ENCODE peak calls at places on chromosomes 13 and 19, in ten cellular contexts. V is SHP77 treated with DMSO at 0.1 percent for 48 hours, A is AG09309, B is GM18507, U is T-helper 9 cell, I is transverse colon, Y is mesothelial cell of epicardium, N is KG1, E is GM04504, X is omental fat pad. R is an unnamed sample.
A peak's percentile ranks its signal among the peaks of the same experiment; 100 is the strongest.

GRCh38 chr19:11281336-11282049 is 14.5 kb upstream of the TSPAN16 start:
- DNase-seq in X (no peak), E (no peak), U (no peak), V (no peak), N (no peak), A (no peak), Y (no peak), I (no peak), B (no peak), R (no peak)

GRCh38 chr13:23202383-23202782 is 21.6 kb downstream of the SGCG start:
- DNase-seq in V (no peak), X (no peak), B (no peak), E (peak; percentile 14), A (peak; percentile 8), Y (no peak), N (no peak), I (no peak), U (no peak), R (no peak)

GRCh38 chr13:51584731-51585191 is 499 bp downstream of the WDFY2 start:
- DNase-seq in X (peak; percentile 31), V (no peak), N (peak; percentile 71), A (no peak), Y (no peak), U (peak; percentile 61), E (no peak), B (no peak), I (peak; percentile 62), R (peak; percentile 59)

GRCh38 chr13:101265934-101266333 is 150.4 kb downstream of the NALCN start:
- DNase-seq in N (no peak), U (no peak), I (no peak), V (no peak), A (no peak), Y (no peak), E (no peak), B (no peak), X (no peak), R (no peak)

GRCh38 chr19:35318679-35319448 is 10.1 kb upstream of the CD22 start:
- DNase-seq in B (no peak), U (no peak), N (no peak), I (peak; percentile 16), V (no peak), Y (no peak), X (peak; percentile 45), E (peak; percentile 79), A (peak; percentile 23), R (peak; percentile 97)

GRCh38 chr19:2982983-2983350 is 5.6 kb downstream of the TLE6 start:
- DNase-seq in A (no peak), E (peak; percentile 76), Y (no peak), X (peak; percentile 62), U (no peak), I (peak; percentile 78), N (no peak), V (peak; percentile 55), B (no peak), R (peak; percentile 90)

GRCh38 chr13:99027260-99027659 is 49.4 kb upstream of the DOCK9 start:
- DNase-seq in Y (no peak), N (no peak), B (no peak), I (no peak), U (no peak), A (no peak), X (no peak), V (no peak), E (no peak), R (no peak)

GRCh38 chr13:71290963-71291937 is 575.8 kb downstream of the DACH1 start:
- DNase-seq in U (peak; percentile 13), X (no peak), V (peak; percentile 78), B (no peak), Y (no peak), I (peak; percentile 19), N (peak; percentile 20), A (no peak), E (peak; percentile 1), R (peak; percentile 26)

GRCh38 chr19:45542234-45542668 is 35.0 kb downstream of the VASP start:
- DNase-seq in N (no peak), I (no peak), V (no peak), A (no peak), X (no peak), U (no peak), E (no peak), B (no peak), Y (no peak), R (no peak)

GRCh38 chr13:108096301-108096700 is 119.0 kb downstream of the LIG4 start:
- DNase-seq in V (no peak), U (no peak), X (no peak), I (no peak), B (no peak), N (no peak), Y (no peak), A (no peak), E (no peak), R (no peak)